ENCODE peak calls at places on chromosomes 1 and 21, in five cellular contexts. C is right lobe of liver, Y is upper lobe of left lung, F is transverse colon, X is breast epithelium. M is an unnamed sample.

GRCh38 chr1:26833432-26834405 is 7.2 kb downstream of the ZDHHC18 start:
- DNase-seq in Y (no peak), X (no peak), C (peak; percentile 77), F (peak; percentile 83), M (no peak)

GRCh38 chr1:157580179-157580827 is 17.6 kb downstream of the FCRL4 start:
- DNase-seq in C (no peak), Y (no peak), F (peak; percentile 24), X (peak; percentile 19), M (no peak)

GRCh38 chr1:223700388-223700918 is 11.9 kb upstream of the CAPN2 start:
- DNase-seq in X (no peak), Y (no peak), F (no peak), C (no peak), M (peak; percentile 45)

GRCh38 chr1:112708489-112708888 is 1.6 kb upstream of the RHOC start:
- DNase-seq in F (no peak), X (no peak), Y (no peak), C (no peak), M (no peak)

GRCh38 chr1:13725714-13726175 is 25.8 kb downstream of the PRDM2 start:
- DNase-seq in C (no peak), X (peak; percentile 53), F (peak; percentile 59), Y (no peak), M (no peak)

GRCh38 chr1:216119600-216119999 is 303.6 kb downstream of the USH2A start:
- DNase-seq in F (no peak), Y (no peak), X (no peak), C (no peak), M (no peak)

GRCh38 chr1:208081972-208082371 is 162.2 kb downstream of the PLXNA2 start:
- DNase-seq in F (no peak), C (no peak), X (no peak), Y (peak; percentile 63), M (no peak)

GRCh38 chr1:147514233-147514632 is 27.1 kb upstream of the BCL9 start:
- DNase-seq in C (no peak), Y (no peak), X (no peak), F (no peak), M (no peak)

GRCh38 chr21:45590246-45590725 is 48.0 kb upstream of the SLC19A1 start:
- DNase-seq in C (peak; percentile 88), F (peak; percentile 59), Y (peak; percentile 91), X (no peak), M (no peak)

GRCh38 chr1:161098161-161099068 is at the start of gene KLHDC9:
- DNase-seq in X (peak; percentile 82), F (peak; percentile 91), Y (peak; percentile 91), C (peak; percentile 91), M (peak; percentile 91)

GRCh38 chr1:91872560-91873081 is 13.3 kb downstream of the TGFBR3 start:
- DNase-seq in C (no peak), F (no peak), X (no peak), Y (no peak), M (no peak)

GRCh38 chr1:206923009-206923960 is 1.5 kb upstream of the FCMR start:
- DNase-seq in Y (no peak), X (no peak), F (peak; percentile 67), C (no peak), M (no peak)

GRCh38 chr1:26824735-26825134 is 1.8 kb upstream of the ZDHHC18 start:
- DNase-seq in C (no peak), Y (no peak), X (no peak), F (no peak), M (no peak)

GRCh38 chr1:30856260-30856790 is 52.2 kb downstream of the SDC3 start:
- DNase-seq in F (no peak), X (no peak), C (no peak), Y (peak; percentile 71), M (no peak)

GRCh38 chr1:153345187-153346066 is 3.2 kb downstream of the PGLYRP4 start:
- DNase-seq in F (no peak), Y (peak; percentile 28), X (no peak), C (no peak), M (peak; percentile 73)

GRCh38 chr1:205810448-205811157 is 2.4 kb downstream of the SLC41A1 start:
- DNase-seq in Y (no peak), X (no peak), F (no peak), C (no peak), M (no peak)

GRCh38 chr21:36456714-36457399 is 23.1 kb downstream of the CLDN14 start:
- DNase-seq in X (no peak), F (no peak), C (no peak), Y (no peak), M (no peak)

GRCh38 chr1:233025156-233025555 is 74.7 kb downstream of the NTPCR start:
- DNase-seq in Y (no peak), X (peak; percentile 20), F (peak; percentile 71), C (peak; percentile 60), M (no peak)

GRCh38 chr21:38958940-38959685 is 153.4 kb downstream of the ETS2 start:
- DNase-seq in X (no peak), C (peak; percentile 86), Y (no peak), F (peak; percentile 51), M (no peak)

GRCh38 chr1:241167121-241167619 is 189.8 kb downstream of the RGS7 start:
- DNase-seq in X (no peak), F (no peak), Y (no peak), C (no peak), M (no peak)

GRCh38 chr1:116877369-116877768 is 32.3 kb upstream of the PTGFRN start:
- DNase-seq in F (no peak), X (no peak), C (no peak), Y (no peak), M (no peak)

GRCh38 chr1:116881879-116882520 is 27.7 kb upstream of the PTGFRN start:
- DNase-seq in C (no peak), X (no peak), F (peak; percentile 30), Y (no peak), M (no peak)

GRCh38 chr1:116880952-116881351 is 28.8 kb upstream of the PTGFRN start:
- DNase-seq in F (no peak), X (no peak), C (no peak), Y (no peak), M (no peak)

GRCh38 chr1:116879478-116880133 is 30.1 kb upstream of the PTGFRN start:
- DNase-seq in F (no peak), C (no peak), X (peak; percentile 20), Y (peak; percentile 48), M (no peak)

DNA sequence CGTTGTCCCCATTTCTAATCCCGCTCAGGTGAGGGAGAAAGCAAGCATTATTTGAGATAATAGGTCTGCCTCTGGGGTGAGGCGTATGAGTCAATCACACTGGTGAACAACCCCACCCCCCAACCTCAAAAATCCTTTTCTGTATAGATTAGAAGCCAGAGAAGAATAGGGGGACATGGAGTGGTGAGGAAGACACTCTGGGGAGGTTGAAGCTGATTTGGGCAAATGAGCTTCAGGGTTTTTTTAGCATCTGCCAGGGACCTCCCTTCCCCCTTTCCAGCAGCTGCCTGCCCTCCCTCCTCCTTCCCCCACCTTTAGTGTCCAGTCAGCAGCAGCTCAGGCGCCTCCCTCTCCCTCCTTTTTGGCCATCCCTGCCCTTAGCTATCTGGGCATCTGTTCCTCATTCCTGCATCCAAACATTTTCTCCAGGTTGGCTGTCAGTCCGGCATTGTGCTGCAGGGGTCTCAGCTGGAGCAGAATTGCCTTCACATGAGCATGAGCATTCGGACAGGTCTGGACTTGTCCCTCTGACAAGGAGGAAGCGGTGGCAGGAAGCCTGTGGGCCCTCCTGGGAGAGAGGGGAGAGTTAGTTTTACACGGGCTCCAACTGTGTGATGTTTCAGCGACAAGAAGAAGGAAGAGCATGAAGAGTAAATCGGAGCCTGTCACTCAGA is 30.8 kb upstream of the PTGFRN start:
- DNase-seq in X (peak; percentile 86), Y (no peak), F (no peak), C (no peak), M (no peak)
- TF ChIP-seq CTCF in X (no peak), Y (no peak), F (no peak), C (no peak), M (no peak)

GRCh38 chr1:23555225-23555801 is 4.0 kb downstream of the ID3 start:
- DNase-seq in Y (no peak), C (no peak), X (no peak), F (peak; percentile 41), M (no peak)

GRCh38 chr1:23555949-23556640 is 3.2 kb downstream of the ID3 start:
- DNase-seq in C (no peak), Y (no peak), X (no peak), F (peak; percentile 54), M (no peak)

GRCh38 chr1:23554481-23555224 is 4.6 kb downstream of the ID3 start:
- DNase-seq in Y (peak; percentile 96), C (peak; percentile 86), F (peak; percentile 90), X (peak; percentile 73), M (peak; percentile 61)

GRCh38 chr1:23553206-23553895 is 6.0 kb downstream of the ID3 start:
- DNase-seq in X (no peak), Y (no peak), F (no peak), C (no peak), M (no peak)

DNA sequence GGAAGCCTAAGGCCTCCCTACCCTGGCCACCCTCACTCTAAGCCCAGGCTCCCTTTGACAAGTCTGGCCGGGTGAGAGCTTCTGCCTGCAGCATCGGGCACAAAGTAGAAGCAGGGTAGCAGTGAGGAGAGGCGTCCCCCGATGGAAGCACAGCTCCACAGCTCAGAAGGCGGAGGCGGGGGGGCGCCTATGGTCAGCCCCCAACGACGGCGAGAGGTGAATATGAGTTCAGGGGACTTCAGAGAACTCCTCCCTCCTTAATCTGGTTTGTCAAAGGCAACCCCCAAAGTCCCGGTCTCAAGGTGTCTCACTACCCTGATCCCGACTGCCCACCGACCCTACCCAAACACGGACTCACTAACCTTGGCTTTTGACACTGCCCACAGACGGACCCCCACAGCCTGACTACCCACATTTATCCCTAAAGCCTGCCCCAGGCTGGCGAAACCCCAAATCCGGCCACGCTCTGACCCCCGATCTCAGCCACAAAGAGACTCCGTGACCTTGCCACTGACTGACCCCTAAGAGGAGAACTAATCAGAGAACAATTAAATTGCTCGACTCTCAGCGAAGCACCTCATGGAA is 5.3 kb downstream of the ID3 start:
- DNase-seq in F (no peak), C (no peak), X (no peak), Y (peak; percentile 56), M (peak; percentile 91)
- TF ChIP-seq POLR2A in F (no peak), C (no peak), X (no peak), Y (no peak), M (no peak)

DNA sequence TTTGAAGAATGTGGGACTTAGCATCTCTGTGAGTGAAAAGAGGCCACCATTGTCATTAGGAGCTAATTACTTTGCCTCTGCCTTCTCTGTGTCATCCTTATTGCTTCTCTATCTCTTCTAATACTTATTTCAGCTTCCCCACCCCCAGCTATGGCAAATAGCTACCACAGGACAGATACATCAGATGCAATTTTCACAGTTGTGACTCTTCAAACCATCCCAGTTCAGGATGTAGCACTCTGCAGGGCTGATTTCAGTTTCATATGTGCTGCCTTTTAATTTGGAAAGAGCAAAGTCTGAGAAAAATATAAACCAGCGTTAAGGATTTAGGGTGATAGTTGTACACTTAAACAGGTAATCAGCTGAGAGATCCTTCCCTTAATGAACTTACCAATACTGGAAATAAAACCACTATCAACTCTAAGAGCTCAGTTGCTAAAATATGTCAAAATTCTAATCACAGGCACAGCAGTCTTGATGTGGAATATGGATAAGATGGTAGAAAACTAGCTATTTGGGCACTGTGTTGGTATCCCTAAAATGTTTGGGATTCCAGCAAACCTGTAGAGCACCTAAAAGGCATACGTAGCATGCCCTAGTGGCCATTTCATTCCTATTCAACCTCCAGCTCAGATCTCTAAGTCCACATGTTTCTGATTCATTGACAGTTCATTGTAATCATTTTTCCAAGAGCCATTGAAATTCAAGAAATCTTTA is 148.4 kb downstream of the SYT2 start:
- DNase-seq in Y (no peak), C (no peak), F (no peak), X (no peak), M (no peak)
- TF ChIP-seq CTCF in Y (no peak), C (no peak), F (no peak), X (no peak), M (no peak)

GRCh38 chr1:6795661-6796060 is 10.4 kb downstream of the CAMTA1 start:
- DNase-seq in C (no peak), X (no peak), F (no peak), Y (no peak), M (no peak)
- TF ChIP-seq POLR2A in C (no peak), X (no peak), F (no peak), Y (no peak), M (no peak)

GRCh38 chr1:10628685-10629084 is 153.9 kb downstream of the PEX14 start:
- DNase-seq in F (no peak), X (peak; percentile 64), Y (no peak), C (peak; percentile 95), M (no peak)
- TF ChIP-seq CTCF in F (no peak), X (no peak), Y (no peak), C (no peak), M (no peak)

M was measured in lower leg skin.